ENCODE peak calls at places on chromosomes 2 and 18, in six cellular contexts. Y is T-helper 17 cell; M is stimulated activated CD8-positive, alpha-beta memory T cell treated with anti-CD3 and anti-CD28 coated beads, Interleukin-2, amount 100 ng/mL, for 48 hours; C is GM12865; I is stimulated activated CD4-positive, alpha-beta T cell treated with anti-CD3 and anti-CD28 coated beads, Interleukin-15, amount 100 ng/mL, for 1 hour; U is heart left ventricle. H is an unnamed sample.
A peak's percentile ranks its signal among the peaks of the same experiment; 100 is the strongest.

GRCh38 chr2:233469261-233470006 is 97.1 kb downstream of the USP40 start:
- DNase-seq in U (peak; percentile 71), Y (no peak), C (no peak), I (no peak), M (no peak), H (peak; percentile 74)

GRCh38 chr2:11753452-11753885 is 7.0 kb downstream of the LPIN1 start:
- DNase-seq in C (peak; percentile 93), M (no peak), U (no peak), I (no peak), Y (no peak), H (peak; percentile 68)

GRCh38 chr2:227536445-227536844 is 62.2 kb upstream of the SCYGR2 start:
- DNase-seq in Y (no peak), M (no peak), C (no peak), U (no peak), I (no peak), H (no peak)

GRCh38 chr2:170498559-170498958 is 216.6 kb upstream of the SP5 start:
- DNase-seq in U (no peak), Y (no peak), I (no peak), M (no peak), C (no peak), H (no peak)

GRCh38 chr2:191870744-191871143 is 23.9 kb upstream of the CAVIN2 start:
- DNase-seq in Y (no peak), U (no peak), M (no peak), C (no peak), I (no peak), H (no peak)

GRCh38 chr18:35478520-35479435 is 19.0 kb downstream of the INO80C start:
- DNase-seq in Y (no peak), U (no peak), M (peak; percentile 30), C (no peak), I (no peak), H (no peak)

GRCh38 chr18:56402872-56403516 is 235.4 kb downstream of the TXNL1 start:
- DNase-seq in I (no peak), C (no peak), Y (no peak), U (no peak), M (no peak), H (no peak)

GRCh38 chr2:150601280-150602038 is 114.0 kb upstream of the RND3 start:
- DNase-seq in M (no peak), U (no peak), I (no peak), Y (no peak), C (no peak), H (no peak)

GRCh38 chr2:200744252-200744651 is 67.5 kb upstream of the BZW1 start:
- DNase-seq in Y (no peak), C (no peak), M (no peak), I (no peak), U (no peak), H (peak; percentile 68)

GRCh38 chr18:63365909-63366269 is 1.1 kb downstream of the KDSR start:
- DNase-seq in U (no peak), C (peak; percentile 9), I (no peak), Y (no peak), M (peak; percentile 5), H (no peak)

GRCh38 chr2:98520806-98521205 is 76.1 kb downstream of the INPP4A start:
- DNase-seq in Y (no peak), M (no peak), U (no peak), C (no peak), I (no peak), H (no peak)

GRCh38 chr18:70169747-70170146 is 35.7 kb downstream of the RTTN start:
- DNase-seq in I (no peak), Y (no peak), C (no peak), M (no peak), U (no peak), H (no peak)

GRCh38 chr18:74669136-74669798 is 71.6 kb downstream of the ZNF407 start:
- DNase-seq in M (no peak), U (no peak), C (no peak), I (no peak), Y (no peak), H (no peak)

GRCh38 chr18:51149605-51150429 is 47.7 kb downstream of the MEX3C start:
- DNase-seq in M (no peak), C (no peak), I (no peak), Y (no peak), U (no peak), H (no peak)

GRCh38 chr2:108935231-108935863 is 53.7 kb downstream of the EDAR start:
- DNase-seq in U (no peak), C (no peak), Y (no peak), I (no peak), M (no peak), H (peak; percentile 35)

GRCh38 chr18:50775726-50776125 is 44.1 kb downstream of the MRO start:
- DNase-seq in Y (no peak), C (no peak), I (no peak), M (no peak), U (no peak), H (no peak)

GRCh38 chr2:178650554-178650953 is 156.7 kb downstream of the TTN start:
- DNase-seq in M (no peak), U (no peak), I (no peak), Y (no peak), C (no peak), H (no peak)

GRCh38 chr2:60212174-60212945 is 341.1 kb downstream of the BCL11A start:
- DNase-seq in Y (no peak), M (no peak), U (no peak), C (no peak), I (no peak), H (no peak)

GRCh38 chr2:7473135-7473771 is 556.0 kb downstream of the RNF144A start:
- DNase-seq in Y (no peak), U (no peak), M (no peak), C (peak; percentile 41), I (no peak), H (no peak)

GRCh38 chr2:173884403-173884802 is 80.8 kb downstream of the SP3 start:
- DNase-seq in Y (no peak), U (peak; percentile 53), C (peak; percentile 52), M (no peak), I (no peak), H (no peak)

GRCh38 chr2:240458044-240458899 is 22.8 kb downstream of the GPC1 start:
- DNase-seq in C (no peak), Y (no peak), I (no peak), M (no peak), U (no peak), H (peak; percentile 46)

GRCh38 chr2:178047391-178047790 is 25.2 kb downstream of the PDE11A start:
- DNase-seq in M (no peak), U (no peak), C (no peak), I (no peak), Y (no peak), H (no peak)